ENCODE peak calls at places on chromosomes 2 and 18, in four cellular contexts. One of them, this sample, is unnamed.

GRCh38 chr2:208354964-208355381 is 51.6 kb upstream of the PTH2R start:
- DNase-seq in dorsolateral prefrontal cortex: no peak
- DNase-seq in M059J: no peak
- DNase-seq in KBM-7: no peak
- DNase-seq in this sample: no peak

GRCh38 chr2:67650292-67651133 is 253.4 kb downstream of the ETAA1 start:
- DNase-seq in dorsolateral prefrontal cortex: peak
- DNase-seq in M059J: peak
- DNase-seq in KBM-7: peak
- DNase-seq in this sample: no peak

GRCh38 chr2:31329081-31329605 is 85.4 kb downstream of the XDH start:
- DNase-seq in M059J: no peak
- DNase-seq in KBM-7: no peak
- DNase-seq in dorsolateral prefrontal cortex: no peak
- DNase-seq in this sample: no peak

GRCh38 chr2:98084151-98084868 is 2.7 kb upstream of the VWA3B start:
- DNase-seq in M059J: no peak
- DNase-seq in KBM-7: no peak
- DNase-seq in dorsolateral prefrontal cortex: no peak
- DNase-seq in this sample: no peak

GRCh38 chr2:16226942-16227664 is 286.8 kb downstream of the MYCN start:
- DNase-seq in M059J: no peak
- DNase-seq in dorsolateral prefrontal cortex: peak
- DNase-seq in KBM-7: no peak
- DNase-seq in this sample: no peak

GRCh38 chr2:44937688-44938240 is 3.7 kb upstream of the SIX3 start:
- DNase-seq in M059J: no peak
- DNase-seq in dorsolateral prefrontal cortex: no peak
- DNase-seq in KBM-7: peak
- DNase-seq in this sample: peak

GRCh38 chr18:59837586-59837985 is 62.2 kb upstream of the PMAIP1 start:
- DNase-seq in M059J: peak
- DNase-seq in dorsolateral prefrontal cortex: peak
- DNase-seq in KBM-7: peak
- DNase-seq in this sample: peak

GRCh38 chr18:53567935-53568574 is 656.4 kb downstream of the MBD2 start:
- DNase-seq in KBM-7: peak
- DNase-seq in dorsolateral prefrontal cortex: no peak
- DNase-seq in M059J: peak
- DNase-seq in this sample: peak

GRCh38 chr2:73915437-73915993 is 11.2 kb upstream of the DGUOK start:
- DNase-seq in dorsolateral prefrontal cortex: no peak
- DNase-seq in M059J: no peak
- DNase-seq in KBM-7: no peak
- DNase-seq in this sample: no peak

This sample was measured in T47D.